ENCODE peak calls at places on chromosomes 1 and 21, in nine cellular contexts. Z, B, C, F, G, P, M, T and Q are unnamed samples.

GRCh38 chr1:48677306-48678287 is 99.1 kb downstream of the BEND5 start:
- DNase-seq in Z (no peak), B (no peak), C (peak), F (peak), G (peak), P (peak), M (peak), T (peak), Q (peak)

GRCh38 chr1:165416876-165417275 is 28.1 kb downstream of the RXRG start:
- DNase-seq in Z (no peak), B (no peak), C (no peak), F (no peak), G (no peak), P (no peak), M (no peak), T (no peak), Q (no peak)

GRCh38 chr1:156078728-156079127 is 3.5 kb downstream of the MEX3A start:
- DNase-seq in Z (no peak), B (no peak), C (no peak), F (no peak), G (no peak), P (no peak), M (no peak), T (no peak), Q (no peak)

GRCh38 chr1:204894031-204894430 is 23.4 kb downstream of the NFASC start:
- DNase-seq in Z (no peak), B (no peak), C (no peak), F (no peak), G (peak), P (no peak), M (no peak), T (no peak), Q (peak)

GRCh38 chr21:33712022-33712803 is 69.9 kb downstream of the ITSN1 start:
- DNase-seq in Z (no peak), B (no peak), C (no peak), F (no peak), G (no peak), P (no peak), M (no peak), T (no peak), Q (no peak)

GRCh38 chr1:24283326-24284155 is 35.6 kb upstream of the GRHL3 start:
- DNase-seq in Z (no peak), B (no peak), C (no peak), F (no peak), G (peak), P (peak), M (no peak), T (peak), Q (no peak)

GRCh38 chr1:173823776-173824314 is 628 bp upstream of the DARS2 start:
- DNase-seq in Z (no peak), B (no peak), C (no peak), F (no peak), G (no peak), P (no peak), M (no peak), T (peak), Q (no peak)

GRCh38 chr1:110927484-110928075 is 36.1 kb downstream of the LRIF1 start:
- DNase-seq in Z (no peak), B (no peak), C (no peak), F (peak), G (peak), P (no peak), M (no peak), T (no peak), Q (peak)

GRCh38 chr1:172834609-172835008 is 175.7 kb downstream of the FASLG start:
- DNase-seq in Z (no peak), B (no peak), C (no peak), F (no peak), G (no peak), P (no peak), M (no peak), T (no peak), Q (no peak)

GRCh38 chr21:44473915-44474555 is 18.7 kb downstream of the LRRC3 start:
- DNase-seq in Z (no peak), B (no peak), C (no peak), F (no peak), G (no peak), P (no peak), M (no peak), T (no peak), Q (no peak)

GRCh38 chr1:62295921-62296451 is 23.2 kb downstream of the KANK4 start:
- DNase-seq in Z (no peak), B (no peak), C (peak), F (no peak), G (peak), P (peak), M (no peak), T (peak), Q (peak)

GRCh38 chr1:183058835-183059234 is 35.6 kb downstream of the LAMC1 start:
- DNase-seq in Z (no peak), B (no peak), C (no peak), F (no peak), G (peak), P (no peak), M (no peak), T (no peak), Q (no peak)

GRCh38 chr1:41364444-41365319 is 3.4 kb downstream of the FOXO6 start:
- DNase-seq in Z (no peak), B (no peak), C (no peak), F (no peak), G (no peak), P (no peak), M (no peak), T (no peak), Q (no peak)

GRCh38 chr1:25608488-25609178 is 8.0 kb upstream of the MAN1C1 start:
- DNase-seq in Z (peak), B (peak), C (no peak), F (peak), G (peak), P (no peak), M (peak), T (peak), Q (peak)

GRCh38 chr1:53582211-53583020 is 123.2 kb downstream of the DMRTB1 start:
- DNase-seq in Z (no peak), B (no peak), C (no peak), F (peak), G (no peak), P (no peak), M (no peak), T (no peak), Q (no peak)

GRCh38 chr1:214146523-214146922 is 134.4 kb upstream of the SMYD2 start:
- DNase-seq in Z (no peak), B (no peak), C (no peak), F (no peak), G (peak), P (no peak), M (no peak), T (no peak), Q (no peak)

GRCh38 chr1:85504417-85504816 is 39.5 kb upstream of the DDAH1 start:
- DNase-seq in Z (no peak), B (no peak), C (no peak), F (no peak), G (peak), P (no peak), M (no peak), T (no peak), Q (no peak)

GRCh38 chr1:76291186-76291585 is 216.6 kb downstream of the ST6GALNAC3 start:
- DNase-seq in Z (no peak), B (no peak), C (no peak), F (no peak), G (no peak), P (no peak), M (no peak), T (no peak), Q (no peak)

GRCh38 chr1:93988634-93989350 is 79.6 kb upstream of the GCLM start:
- DNase-seq in Z (no peak), B (no peak), C (no peak), F (no peak), G (peak), P (no peak), M (no peak), T (peak), Q (peak)

GRCh38 chr1:194295690-194296089 is 1109.3 kb upstream of the B3GALT2 start:
- DNase-seq in Z (peak), B (no peak), C (no peak), F (no peak), G (peak), P (no peak), M (no peak), T (peak), Q (no peak)

GRCh38 chr1:31798433-31799195 is 17.2 kb downstream of the SPOCD1 start:
- DNase-seq in Z (no peak), B (no peak), C (peak), F (no peak), G (peak), P (peak), M (peak), T (peak), Q (peak)

GRCh38 chr1:38589036-38589435 is 270.5 kb downstream of the RRAGC start:
- DNase-seq in Z (no peak), B (peak), C (no peak), F (no peak), G (peak), P (no peak), M (no peak), T (peak), Q (peak)

GRCh38 chr1:201066986-201067385 is 43.5 kb upstream of the KIF21B start:
- DNase-seq in Z (no peak), B (no peak), C (no peak), F (no peak), G (no peak), P (no peak), M (no peak), T (no peak), Q (no peak)

GRCh38 chr1:113805256-113805531 is 7.1 kb downstream of the RSBN1 start:
- DNase-seq in Z (no peak), B (no peak), C (no peak), F (no peak), G (no peak), P (no peak), M (no peak), T (no peak), Q (no peak)

GRCh38 chr1:234998174-234998741 is 130.4 kb downstream of the TOMM20 start:
- DNase-seq in Z (no peak), B (peak), C (no peak), F (no peak), G (peak), P (no peak), M (peak), T (peak), Q (peak)

GRCh38 chr1:217617120-217617519 is 13.8 kb downstream of the GPATCH2 start:
- DNase-seq in Z (no peak), B (no peak), C (no peak), F (no peak), G (no peak), P (no peak), M (no peak), T (no peak), Q (no peak)

DNA sequence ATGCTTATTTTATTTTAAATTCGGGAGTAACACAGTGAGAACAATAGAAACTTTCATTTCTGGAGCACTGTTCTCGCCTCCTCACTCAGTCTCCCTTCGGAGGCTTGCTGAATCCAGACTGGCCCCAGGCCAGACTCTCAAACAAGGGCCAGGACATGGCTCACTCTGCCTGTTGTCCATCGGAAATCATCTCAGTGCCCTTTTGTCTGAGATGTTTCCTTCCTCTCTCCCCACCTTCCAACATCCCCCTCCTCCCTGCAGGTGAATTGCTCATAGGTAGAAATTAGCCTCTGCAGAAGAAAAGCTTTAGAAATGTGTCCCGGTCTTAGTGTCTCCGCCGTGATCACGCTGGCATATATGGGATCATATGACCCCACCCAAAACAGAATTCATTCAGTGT is 55.2 kb downstream of the ERG start:
- DNase-seq in Z (no peak), B (no peak), C (no peak), F (no peak), G (no peak), P (no peak), M (no peak), T (peak), Q (no peak)
- H3K4me3 ChIP-seq in Z (no peak), B (no peak), C (no peak), F (no peak), G (no peak), P (no peak), M (no peak), T (no peak), Q (no peak)

GRCh38 chr1:84478876-84479868 is at the start of gene RPF1:
- DNase-seq in Z (peak), B (peak), C (peak), F (peak), G (peak), P (peak), M (peak), T (peak), Q (peak)

GRCh38 chr1:84479998-84480397 is 932 bp downstream of the RPF1 start:
- DNase-seq in Z (no peak), B (no peak), C (no peak), F (peak), G (peak), P (no peak), M (no peak), T (no peak), Q (no peak)

GRCh38 chr1:84476225-84476624 is 2.8 kb upstream of the RPF1 start:
- DNase-seq in Z (no peak), B (no peak), C (no peak), F (no peak), G (no peak), P (no peak), M (no peak), T (no peak), Q (no peak)

GRCh38 chr1:84481317-84481716 is 2.3 kb downstream of the RPF1 start:
- DNase-seq in Z (no peak), B (no peak), C (no peak), F (peak), G (no peak), P (no peak), M (no peak), T (no peak), Q (no peak)

DNA sequence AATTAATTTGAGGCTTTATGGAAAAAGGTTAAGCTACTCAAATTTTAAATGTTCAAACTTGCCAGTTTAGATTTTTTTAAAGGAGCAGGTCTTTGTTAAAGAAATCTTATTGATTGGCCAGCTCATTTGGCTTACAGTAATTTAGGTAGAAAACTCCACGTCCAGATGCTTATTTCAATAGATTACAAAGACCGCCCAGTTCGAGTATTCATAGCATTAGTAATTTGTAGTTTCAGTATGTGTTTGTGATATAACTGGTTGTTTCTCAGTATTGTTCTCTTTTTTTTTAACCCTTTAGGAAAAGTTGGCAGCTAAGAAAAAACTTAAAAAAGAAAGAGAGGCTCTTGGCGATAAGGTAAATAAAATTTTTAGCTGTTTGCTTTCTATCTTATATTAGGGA is 1.6 kb downstream of the RPF1 start:
- DNase-seq in Z (no peak), B (no peak), C (no peak), F (no peak), G (no peak), P (no peak), M (no peak), T (no peak), Q (no peak)
- H3K4me3 ChIP-seq in Z (no peak), B (peak), C (peak), F (peak), G (no peak), P (peak), M (no peak), T (peak), Q (peak)

GRCh38 chr1:211701733-211702132 is 26.3 kb upstream of the NEK2 start:
- DNase-seq in Z (no peak), B (no peak), C (no peak), F (no peak), G (no peak), P (no peak), M (no peak), T (no peak), Q (no peak)

GRCh38 chr1:211695135-211695816 is 19.9 kb upstream of the NEK2 start:
- DNase-seq in Z (no peak), B (no peak), C (no peak), F (peak), G (no peak), P (no peak), M (no peak), T (peak), Q (no peak)

GRCh38 chr1:211698161-211699026 is 23.0 kb upstream of the NEK2 start:
- DNase-seq in Z (peak), B (no peak), C (no peak), F (peak), G (peak), P (no peak), M (peak), T (peak), Q (peak)

GRCh38 chr1:211697356-211697755 is 21.9 kb upstream of the NEK2 start:
- DNase-seq in Z (no peak), B (no peak), C (no peak), F (no peak), G (no peak), P (no peak), M (no peak), T (no peak), Q (no peak)

GRCh38 chr1:211699059-211699458 is 23.6 kb upstream of the NEK2 start:
- DNase-seq in Z (no peak), B (no peak), C (no peak), F (no peak), G (no peak), P (no peak), M (no peak), T (no peak), Q (no peak)
- H3K4me3 ChIP-seq in Z (no peak), B (peak), C (no peak), F (no peak), G (no peak), P (no peak), M (no peak), T (peak), Q (no peak)

GRCh38 chr21:46289655-46290178 is 3.6 kb downstream of the YBEY start:
- DNase-seq in Z (no peak), B (no peak), C (no peak), F (no peak), G (no peak), P (no peak), M (no peak), T (no peak), Q (no peak)

GRCh38 chr21:46286668-46286982 is 483 bp downstream of the YBEY start:
- DNase-seq in Z (no peak), B (no peak), C (no peak), F (no peak), G (no peak), P (no peak), M (no peak), T (no peak), Q (no peak)

GRCh38 chr21:46285761-46286667 is at the start of gene YBEY:
- DNase-seq in Z (peak), B (peak), C (no peak), F (peak), G (peak), P (peak), M (peak), T (peak), Q (peak)

GRCh38 chr21:46285206-46285661 is at the start of gene MCM3AP:
- DNase-seq in Z (no peak), B (no peak), C (no peak), F (no peak), G (no peak), P (no peak), M (no peak), T (no peak), Q (no peak)

GRCh38 chr21:46287541-46287940 is 1.4 kb downstream of the YBEY start:
- DNase-seq in Z (no peak), B (no peak), C (no peak), F (no peak), G (no peak), P (no peak), M (no peak), T (no peak), Q (no peak)
- H3K4me3 ChIP-seq in Z (no peak), B (no peak), C (peak), F (peak), G (no peak), P (peak), M (no peak), T (no peak), Q (no peak)

DNA sequence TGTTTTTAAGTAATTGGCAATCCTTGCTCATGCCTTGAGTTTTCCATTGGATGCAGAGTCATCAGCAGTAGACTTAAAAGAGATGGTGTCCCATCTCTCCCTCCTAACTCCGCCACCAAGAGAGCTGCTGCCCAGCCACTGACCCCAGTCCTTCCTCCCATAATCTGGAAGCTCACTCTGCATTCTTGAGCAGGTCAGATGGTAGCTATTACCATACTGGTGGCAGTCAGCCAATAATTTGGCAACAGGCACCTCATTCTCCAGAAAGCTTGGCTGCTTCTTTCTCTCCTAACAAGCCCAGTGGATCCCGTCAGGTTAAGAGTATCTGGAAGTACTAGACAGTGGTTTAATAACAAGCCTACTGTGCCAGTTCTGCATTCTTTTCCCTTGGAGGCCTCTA is 272.1 kb downstream of the ZNF648 start:
- DNase-seq in Z (no peak), B (no peak), C (no peak), F (no peak), G (no peak), P (no peak), M (no peak), T (no peak), Q (peak)
- H3K4me3 ChIP-seq in Z (no peak), B (no peak), C (no peak), F (no peak), G (no peak), P (no peak), M (no peak), T (no peak), Q (no peak)

DNA sequence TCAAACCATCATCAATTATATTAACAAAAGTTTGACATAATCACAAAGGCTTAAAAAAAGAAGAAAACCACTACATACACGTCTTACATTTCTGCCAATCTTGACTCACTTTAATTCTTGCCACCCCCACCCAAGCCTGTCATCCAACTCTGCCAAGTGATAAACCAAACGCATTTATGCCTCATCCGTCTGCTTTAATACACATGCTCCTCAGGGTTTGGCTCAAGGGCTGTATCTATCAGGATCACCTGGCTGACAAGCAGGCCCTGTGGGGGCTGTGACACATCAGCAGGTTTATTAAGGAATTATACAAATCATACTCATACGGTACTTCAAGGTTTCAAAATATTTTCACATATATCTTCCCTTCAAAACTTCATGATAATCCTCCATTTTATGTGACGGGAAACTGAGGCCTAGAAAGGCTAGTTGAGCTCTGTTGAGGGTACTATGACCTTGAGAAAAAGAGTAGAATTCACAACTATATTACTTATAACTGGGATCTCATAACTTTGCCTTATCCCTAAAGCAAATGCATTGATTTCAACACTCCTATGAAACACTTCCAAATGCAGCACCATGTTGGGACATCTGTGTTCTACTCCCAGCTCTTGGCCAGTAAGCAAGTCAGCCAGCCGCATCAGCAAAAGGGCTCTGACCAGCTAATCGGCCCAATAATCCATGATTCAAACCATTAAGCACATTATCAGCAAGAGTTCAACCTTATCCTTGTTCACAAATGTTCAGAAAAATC is 8.7 kb downstream of the SORT1 start:
- DNase-seq in Z (no peak), B (no peak), C (no peak), F (peak), G (no peak), P (no peak), M (no peak), T (peak), Q (no peak)
- H3K4me3 ChIP-seq in Z (no peak), B (peak), C (no peak), F (peak), G (no peak), P (no peak), M (peak), T (no peak), Q (no peak)